ENCODE peak calls at places on chromosomes 2 and 18, in eight cellular contexts. R is tibial artery, X is right atrium auricular region, N is body of pancreas, H is Peyer's patch, S is spleen, B is HCT116, W is right lobe of liver. A is an unnamed sample. For H3K36me3, the result is how much of the 10 kb centered on the place peaks cover.

GRCh38 chr2:191501390-191502168 is 176.4 kb upstream of the NABP1 start:
- DNase-seq in H (no peak), R (no peak), B (peak), W (no peak), N (no peak), S (no peak), X (no peak), A (no peak)

GRCh38 chr2:64639691-64640090 is 14.0 kb downstream of the SERTAD2 start:
- DNase-seq in H (no peak), B (no peak), S (no peak), X (no peak), R (no peak), N (no peak), W (no peak), A (no peak)

GRCh38 chr2:230225486-230225885 is at the start of gene SP140:
- DNase-seq in H (peak), W (no peak), B (no peak), N (peak), X (peak), R (peak), S (peak), A (peak)

GRCh38 chr2:45173513-45173912 is 164.3 kb upstream of the SIX2 start:
- DNase-seq in S (no peak), W (no peak), B (peak), N (peak), R (peak), H (no peak), X (no peak), A (no peak)

GRCh38 chr2:129708221-129708967 is 271.1 kb upstream of the RAB6C start:
- DNase-seq in N (no peak), S (no peak), B (no peak), X (no peak), R (no peak), W (no peak), H (no peak), A (no peak)

GRCh38 chr2:134900151-134900550 is 18.5 kb upstream of the CCNT2 start:
- DNase-seq in R (no peak), X (no peak), B (no peak), N (no peak), W (no peak), H (no peak), S (no peak), A (no peak)

GRCh38 chr18:48922801-48923730 is 27.7 kb downstream of the SMAD7 start:
- DNase-seq in X (no peak), W (peak), N (peak), S (peak), B (no peak), H (no peak), R (peak), A (peak)

GRCh38 chr2:120177011-120177621 is 46.1 kb downstream of the TMEM185B start:
- DNase-seq in S (peak), B (no peak), W (no peak), R (no peak), H (peak), N (peak), X (no peak), A (peak)

GRCh38 chr2:197097578-197098366 is 171.3 kb upstream of the PGAP1 start:
- DNase-seq in B (no peak), R (no peak), W (no peak), H (no peak), N (peak), S (no peak), X (peak), A (peak)

GRCh38 chr2:188819011-188819410 is 155.2 kb upstream of the COL3A1 start:
- DNase-seq in N (no peak), R (no peak), S (no peak), B (no peak), W (no peak), X (no peak), H (no peak), A (no peak)

GRCh38 chr2:56299166-56299806 is 115.5 kb downstream of the CCDC85A start:
- DNase-seq in N (no peak), W (no peak), H (no peak), X (no peak), R (no peak), S (no peak), B (no peak), A (no peak)

GRCh38 chr2:157574165-157574564 is 54.5 kb downstream of the ACVR1C start:
- DNase-seq in X (no peak), S (no peak), R (no peak), B (no peak), N (no peak), W (no peak), H (no peak), A (no peak)

GRCh38 chr2:62871506-62871905 is 166.0 kb downstream of the EHBP1 start:
- DNase-seq in H (no peak), S (no peak), N (no peak), B (peak), W (no peak), X (no peak), R (no peak), A (no peak)

GRCh38 chr18:8801263-8801901 is 96.0 kb downstream of the MTCL1 start:
- DNase-seq in R (no peak), S (no peak), N (no peak), X (no peak), H (no peak), W (no peak), B (no peak), A (no peak)

GRCh38 chr2:28415715-28416114 is 23.1 kb downstream of the FOSL2 start:
- DNase-seq in N (no peak), R (no peak), H (no peak), S (no peak), X (no peak), W (no peak), B (no peak), A (no peak)

GRCh38 chr2:28413152-28413895 is 20.7 kb downstream of the FOSL2 start:
- DNase-seq in H (no peak), R (no peak), B (no peak), S (peak), N (no peak), W (no peak), X (no peak), A (peak)

GRCh38 chr2:28413896-28414290 is 21.2 kb downstream of the FOSL2 start:
- DNase-seq in X (no peak), S (peak), R (no peak), H (no peak), W (no peak), N (no peak), B (no peak), A (no peak)

GRCh38 chr2:28415010-28415409 is 22.4 kb downstream of the FOSL2 start:
- DNase-seq in W (no peak), B (no peak), H (no peak), S (no peak), R (no peak), X (no peak), N (no peak), A (no peak)

DNA sequence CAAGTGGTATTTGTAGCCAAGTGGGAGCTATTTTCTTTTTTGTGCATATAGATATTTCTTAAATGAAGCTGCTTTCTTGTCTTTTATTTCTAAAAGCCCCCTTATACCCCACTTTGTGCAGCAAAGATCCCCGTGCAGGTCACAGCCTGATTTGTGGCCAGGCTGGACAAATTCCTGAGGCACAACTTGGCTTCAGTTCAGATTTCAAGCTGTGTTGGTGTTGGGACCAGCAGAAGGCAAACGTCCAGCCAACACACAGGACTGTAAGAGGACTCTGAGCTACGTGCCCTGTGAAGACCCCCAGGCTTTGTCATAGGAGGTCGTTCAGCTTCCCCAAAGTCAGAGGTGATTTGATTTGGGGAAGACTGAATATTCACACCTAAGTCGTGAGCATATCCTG is 21.9 kb downstream of the FOSL2 start:
- DNase-seq in R (no peak), H (no peak), X (no peak), B (no peak), W (no peak), S (no peak), N (no peak), A (no peak)
- H3K36me3 ChIP-seq in R (half or more), H (half or more), X (half or more), B (under half), W (under half), S (under half), N (under half), A (half or more)

DNA sequence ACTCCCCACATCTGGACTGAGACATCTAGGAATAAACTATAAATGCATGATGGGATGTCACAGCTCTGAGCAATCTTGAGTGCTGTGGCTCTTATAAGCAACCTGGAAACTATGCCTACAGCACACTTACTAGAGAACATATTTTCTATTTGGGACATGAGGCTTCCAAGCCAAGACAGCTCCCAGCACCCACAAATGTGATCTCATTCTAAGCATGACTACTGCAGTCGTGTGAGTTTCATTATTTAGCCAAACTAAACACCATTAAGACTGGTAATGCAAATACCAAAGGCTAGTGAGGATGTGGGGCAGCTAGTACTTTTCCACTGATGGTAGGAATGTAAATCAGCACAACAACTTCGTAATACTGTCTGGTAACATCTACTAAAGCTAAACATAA is 72.5 kb downstream of the RTTN start:
- DNase-seq in R (peak), X (no peak), N (peak), S (no peak), H (no peak), B (no peak), W (no peak), A (no peak)
- H3K27ac ChIP-seq in R (peak), X (no peak), N (no peak), S (no peak), H (no peak), B (no peak), W (no peak), A (no peak)

GRCh38 chr18:12960846-12961397 is 13.1 kb downstream of the SEH1L start:
- DNase-seq in X (no peak), S (no peak), H (no peak), N (no peak), B (no peak), R (no peak), W (no peak), A (peak)
- H3K36me3 ChIP-seq in X (under half), S (under half), H (under half), N (under half), B (under half), R (under half), W (under half), A (under half)

DNA sequence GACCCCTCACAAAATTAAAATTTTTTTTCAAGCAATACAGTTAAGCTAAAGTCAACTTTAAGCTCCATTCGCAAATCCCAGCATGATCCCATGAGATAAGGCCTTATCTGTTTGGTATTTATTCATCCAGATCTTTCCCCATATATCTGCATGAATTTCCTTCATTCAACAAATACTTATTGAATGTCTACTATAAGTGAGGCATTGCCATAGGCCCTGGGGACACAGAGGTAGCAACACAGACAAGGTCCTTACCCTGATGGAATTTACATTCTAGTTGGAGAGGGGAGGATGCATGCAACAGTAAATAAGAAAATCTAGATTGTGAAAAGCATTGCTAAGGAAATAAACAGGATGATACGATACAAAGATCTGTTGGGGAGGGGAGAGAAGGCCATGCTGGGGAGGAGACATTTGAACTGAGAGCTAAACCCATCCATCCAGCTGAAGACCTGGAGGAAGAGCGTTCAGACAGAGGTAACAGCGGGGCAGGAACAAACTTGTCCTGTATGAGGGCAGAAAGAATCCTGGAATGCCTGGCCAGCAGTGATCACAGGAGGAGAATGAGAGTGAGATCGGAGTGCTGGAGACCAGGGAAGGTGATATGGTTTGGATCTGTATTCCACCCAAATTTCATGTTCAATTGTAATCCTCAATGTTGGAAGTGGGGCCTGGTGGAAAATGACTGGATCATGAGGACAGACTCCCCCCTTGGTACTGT is 71.6 kb downstream of the SDC1 start:
- DNase-seq in W (no peak), H (no peak), N (no peak), X (no peak), S (no peak), R (no peak), B (no peak), A (no peak)
- H3K27ac ChIP-seq in W (no peak), H (no peak), N (no peak), X (no peak), S (no peak), R (no peak), B (no peak), A (no peak)

DNA sequence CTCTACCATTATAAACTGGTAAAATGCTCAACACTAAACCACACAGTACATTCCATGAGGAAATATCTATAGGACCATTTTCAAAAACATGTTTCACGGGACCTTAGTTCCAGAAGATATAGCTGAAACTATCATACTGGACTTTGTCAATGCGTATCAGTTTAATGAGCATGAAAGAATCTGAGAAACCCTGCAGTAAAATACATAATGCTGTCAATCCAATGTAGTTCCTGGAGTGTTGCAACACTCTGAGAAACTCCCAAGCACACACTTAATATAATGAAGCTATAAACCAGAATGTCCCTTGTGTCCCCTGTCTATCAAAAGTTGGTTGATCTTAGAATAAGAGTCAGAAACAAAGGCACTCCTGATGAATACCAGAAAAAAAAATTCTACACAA is 16.2 kb downstream of the IWS1 start:
- DNase-seq in W (no peak), R (no peak), H (no peak), S (no peak), N (no peak), B (no peak), X (no peak), A (no peak)
- H3K36me3 ChIP-seq in W (under half), R (under half), H (under half), S (under half), N (under half), B (under half), X (under half), A (under half)

GRCh38 chr2:105597011-105597830 is 147.5 kb upstream of the NCK2 start:
- DNase-seq in N (no peak), S (no peak), W (no peak), X (no peak), R (no peak), B (no peak), H (no peak), A (no peak)
- H3K27ac ChIP-seq in N (no peak), S (peak), W (no peak), X (no peak), R (peak), B (no peak), H (no peak), A (no peak)

DNA sequence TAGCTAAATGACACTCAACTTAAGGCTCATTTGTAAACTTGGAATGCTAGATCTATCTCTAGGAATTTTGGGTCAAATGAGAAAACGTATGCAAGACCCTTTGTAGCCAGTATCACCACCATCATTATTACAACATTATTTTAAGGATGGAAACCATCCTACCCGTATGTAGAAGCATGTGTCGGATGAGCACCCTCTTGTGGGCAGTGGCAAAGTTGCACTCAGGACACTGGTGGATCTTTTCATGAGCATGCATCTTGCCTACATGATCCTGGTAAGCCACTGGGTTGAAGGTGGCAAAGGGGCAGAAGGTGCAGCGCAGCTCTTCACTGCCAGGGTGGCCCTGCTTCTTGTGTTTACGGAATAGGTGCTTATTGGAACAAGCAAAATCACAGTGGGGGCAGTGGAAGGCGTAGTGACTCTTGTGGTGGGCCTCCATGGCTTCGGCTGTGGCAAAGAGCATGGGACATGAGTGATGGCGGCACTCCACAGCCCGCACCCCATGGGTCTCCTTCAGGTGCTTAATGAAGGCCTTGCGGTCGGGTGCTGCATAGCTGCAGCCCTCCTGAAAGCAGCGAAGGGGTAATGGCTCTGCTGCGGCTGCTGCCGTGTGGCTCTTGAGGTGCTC is 10.8 kb downstream of the ZNF142 start:
- DNase-seq in B (peak), S (no peak), W (peak), H (peak), X (no peak), R (peak), N (peak), A (peak)
- H3K36me3 ChIP-seq in B (half or more), S (under half), W (under half), H (half or more), X (half or more), R (half or more), N (under half), A (half or more)